ENCODE peak calls at places on chromosomes 6 and 20, in seven cellular contexts. O, Z, H, N, Q, G and P are unnamed samples.
A peak's percentile ranks its signal among the peaks of the same experiment; 100 is the strongest.

GRCh38 chr20:57501461-57502330 is 23.2 kb downstream of the CTCFL start:
- DNase-seq in O (no peak), Z (no peak), H (no peak), N (peak; percentile 23), Q (peak; percentile 81), G (peak; percentile 26), P (no peak)

GRCh38 chr6:161372422-161372793 is 98.5 kb upstream of the AGPAT4 start:
- DNase-seq in O (no peak), Z (no peak), H (no peak), N (no peak), Q (no peak), G (no peak), P (no peak)

GRCh38 chr6:79004239-79004638 is 73.8 kb downstream of the PHIP start:
- DNase-seq in O (no peak), Z (no peak), H (no peak), N (no peak), Q (no peak), G (no peak), P (no peak)

GRCh38 chr6:43779864-43780260 is 9.9 kb downstream of the VEGFA start:
- DNase-seq in O (no peak), Z (no peak), H (no peak), N (no peak), Q (no peak), G (no peak), P (no peak)

GRCh38 chr20:32980131-32980941 is 23.9 kb downstream of the SUN5 start:
- DNase-seq in O (no peak), Z (no peak), H (no peak), N (no peak), Q (no peak), G (no peak), P (peak; percentile 45)

GRCh38 chr6:132011582-132011981 is 60.4 kb upstream of the CCN2 start:
- DNase-seq in O (no peak), Z (no peak), H (no peak), N (peak; percentile 45), Q (no peak), G (no peak), P (no peak)

GRCh38 chr6:6004147-6004995 is 2.4 kb downstream of the NRN1 start:
- DNase-seq in O (peak; percentile 71), Z (no peak), H (no peak), N (peak; percentile 61), Q (no peak), G (no peak), P (no peak)

GRCh38 chr6:127954082-127954481 is 53.2 kb upstream of the THEMIS start:
- DNase-seq in O (no peak), Z (no peak), H (no peak), N (no peak), Q (no peak), G (no peak), P (no peak)

GRCh38 chr6:56851541-56852248 is 103.2 kb upstream of the BEND6 start:
- DNase-seq in O (no peak), Z (no peak), H (no peak), N (peak; percentile 95), Q (peak; percentile 94), G (peak; percentile 52), P (peak; percentile 66)

GRCh38 chr20:53735536-53736050 is 142.0 kb upstream of the ZNF217 start:
- DNase-seq in O (no peak), Z (no peak), H (no peak), N (peak; percentile 94), Q (peak; percentile 96), G (peak; percentile 73), P (no peak)

GRCh38 chr6:33298773-33299236 is at the start of gene RGL2:
- DNase-seq in O (peak; percentile 96), Z (peak; percentile 63), H (peak; percentile 85), N (peak; percentile 79), Q (peak; percentile 68), G (peak; percentile 71), P (peak; percentile 70)

GRCh38 chr6:135972120-135972519 is 120.6 kb downstream of the PDE7B start:
- DNase-seq in O (no peak), Z (no peak), H (no peak), N (no peak), Q (no peak), G (no peak), P (no peak)

GRCh38 chr6:110063864-110064263 is 85.8 kb downstream of the GPR6 start:
- DNase-seq in O (no peak), Z (no peak), H (no peak), N (no peak), Q (no peak), G (no peak), P (no peak)

GRCh38 chr6:32154514-32155161 is 697 bp downstream of the PPT2 start:
- DNase-seq in O (peak; percentile 85), Z (peak; percentile 62), H (no peak), N (peak; percentile 86), Q (peak; percentile 80), G (peak; percentile 72), P (no peak)

GRCh38 chr6:16244446-16244845 is 6.1 kb downstream of the GMPR start:
- DNase-seq in O (no peak), Z (no peak), H (no peak), N (no peak), Q (no peak), G (no peak), P (no peak)

GRCh38 chr6:45952546-45952945 is 63.1 kb downstream of the CLIC5 start:
- DNase-seq in O (no peak), Z (no peak), H (no peak), N (no peak), Q (no peak), G (no peak), P (no peak)

GRCh38 chr6:135062735-135063134 is 8.1 kb upstream of the HBS1L start:
- DNase-seq in O (no peak), Z (no peak), H (no peak), N (no peak), Q (no peak), G (no peak), P (no peak)